ENCODE peak calls at places on chromosomes 7 and 10, in six cellular contexts. One of them, this sample, is unnamed.
A peak's percentile ranks its signal among the peaks of the same experiment; 100 is the strongest.

GRCh38 chr7:101527844-101528667 is 101.0 kb downstream of the MYL10 start:
- DNase-seq in prostate gland: peak; percentile 20
- DNase-seq in heart right ventricle: peak; percentile 21
- DNase-seq in bronchial epithelial cell: peak; percentile 31
- DNase-seq in GM13976: no peak
- DNase-seq in GM06990: no peak
- DNase-seq in this sample: no peak

GRCh38 chr10:45673074-45673628 is 579 bp upstream of the ZFAND4 start:
- DNase-seq in GM13976: no peak
- DNase-seq in prostate gland: no peak
- DNase-seq in bronchial epithelial cell: peak; percentile 10
- DNase-seq in GM06990: no peak
- DNase-seq in heart right ventricle: peak; percentile 23
- DNase-seq in this sample: no peak

GRCh38 chr10:124534231-124534798 is 72.7 kb downstream of the LHPP start:
- DNase-seq in GM13976: peak; percentile 64
- DNase-seq in bronchial epithelial cell: no peak
- DNase-seq in prostate gland: no peak
- DNase-seq in heart right ventricle: no peak
- DNase-seq in GM06990: peak; percentile 49
- DNase-seq in this sample: no peak

GRCh38 chr10:72087392-72087968 is 871 bp downstream of the SPOCK2 start:
- DNase-seq in GM13976: peak; percentile 66
- DNase-seq in GM06990: no peak
- DNase-seq in prostate gland: no peak
- DNase-seq in bronchial epithelial cell: no peak
- DNase-seq in heart right ventricle: no peak
- DNase-seq in this sample: no peak

GRCh38 chr7:35819310-35819709 is 18.5 kb downstream of the SEPTIN7 start:
- DNase-seq in heart right ventricle: no peak
- DNase-seq in bronchial epithelial cell: no peak
- DNase-seq in GM13976: no peak
- DNase-seq in GM06990: no peak
- DNase-seq in prostate gland: no peak
- DNase-seq in this sample: no peak

GRCh38 chr10:7908541-7909210 is 90.4 kb downstream of the TAF3 start:
- DNase-seq in GM06990: no peak
- DNase-seq in bronchial epithelial cell: no peak
- DNase-seq in GM13976: no peak
- DNase-seq in heart right ventricle: no peak
- DNase-seq in prostate gland: no peak
- DNase-seq in this sample: no peak

GRCh38 chr7:128211626-128212025 is 29.5 kb upstream of the LEP start:
- DNase-seq in bronchial epithelial cell: no peak
- DNase-seq in GM06990: no peak
- DNase-seq in prostate gland: no peak
- DNase-seq in GM13976: no peak
- DNase-seq in heart right ventricle: no peak
- DNase-seq in this sample: no peak

GRCh38 chr7:44969701-44970494 is 8.9 kb downstream of the MYO1G start:
- DNase-seq in GM13976: no peak
- DNase-seq in bronchial epithelial cell: no peak
- DNase-seq in heart right ventricle: no peak
- DNase-seq in prostate gland: no peak
- DNase-seq in GM06990: no peak
- DNase-seq in this sample: no peak

GRCh38 chr10:71454347-71454746 is 57.6 kb downstream of the CDH23 start:
- DNase-seq in GM06990: no peak
- DNase-seq in GM13976: no peak
- DNase-seq in heart right ventricle: no peak
- DNase-seq in bronchial epithelial cell: no peak
- DNase-seq in prostate gland: no peak
- DNase-seq in this sample: no peak

GRCh38 chr7:48025630-48026029 is 3.3 kb downstream of the SUN3 start:
- DNase-seq in GM13976: no peak
- DNase-seq in prostate gland: no peak
- DNase-seq in heart right ventricle: no peak
- DNase-seq in GM06990: no peak
- DNase-seq in bronchial epithelial cell: peak; percentile 74
- DNase-seq in this sample: no peak

GRCh38 chr10:19839552-19839951 is 23.3 kb downstream of the PLXDC2 start:
- DNase-seq in prostate gland: no peak
- DNase-seq in GM06990: no peak
- DNase-seq in heart right ventricle: no peak
- DNase-seq in GM13976: no peak
- DNase-seq in bronchial epithelial cell: no peak
- DNase-seq in this sample: no peak

GRCh38 chr10:6458814-6459213 is 121.3 kb downstream of the PRKCQ start:
- DNase-seq in GM13976: no peak
- DNase-seq in heart right ventricle: no peak
- DNase-seq in bronchial epithelial cell: no peak
- DNase-seq in GM06990: no peak
- DNase-seq in prostate gland: no peak
- DNase-seq in this sample: no peak

GRCh38 chr7:125927556-125927955 is 997.9 kb upstream of the POT1 start:
- DNase-seq in heart right ventricle: no peak
- DNase-seq in bronchial epithelial cell: no peak
- DNase-seq in prostate gland: no peak
- DNase-seq in GM13976: no peak
- DNase-seq in GM06990: no peak
- DNase-seq in this sample: no peak

GRCh38 chr10:33334839-33335549 is 527 bp upstream of the NRP1 start:
- DNase-seq in GM06990: peak; percentile 22
- DNase-seq in GM13976: peak; percentile 45
- DNase-seq in prostate gland: peak; percentile 70
- DNase-seq in heart right ventricle: peak; percentile 87
- DNase-seq in bronchial epithelial cell: peak; percentile 65
- DNase-seq in this sample: peak; percentile 67

GRCh38 chr7:371779-372545 is 82.0 kb downstream of the FOXL3 start:
- DNase-seq in bronchial epithelial cell: no peak
- DNase-seq in GM06990: no peak
- DNase-seq in heart right ventricle: no peak
- DNase-seq in prostate gland: no peak
- DNase-seq in GM13976: no peak
- DNase-seq in this sample: no peak

GRCh38 chr7:19899517-19899916 is 126.1 kb upstream of the TMEM196 start:
- DNase-seq in GM06990: no peak
- DNase-seq in prostate gland: no peak
- DNase-seq in heart right ventricle: no peak
- DNase-seq in bronchial epithelial cell: peak; percentile 17
- DNase-seq in GM13976: no peak
- DNase-seq in this sample: no peak

GRCh38 chr10:111199587-111199986 is 122.8 kb downstream of the ADRA2A start:
- DNase-seq in heart right ventricle: no peak
- DNase-seq in bronchial epithelial cell: no peak
- DNase-seq in prostate gland: no peak
- DNase-seq in GM13976: no peak
- DNase-seq in GM06990: no peak
- DNase-seq in this sample: no peak

GRCh38 chr7:76063525-76063924 is 15.6 kb downstream of the MDH2 start:
- DNase-seq in prostate gland: peak; percentile 57
- DNase-seq in GM06990: no peak
- DNase-seq in GM13976: no peak
- DNase-seq in bronchial epithelial cell: no peak
- DNase-seq in heart right ventricle: peak; percentile 46
- DNase-seq in this sample: no peak

GRCh38 chr10:97703398-97704067 is 10.0 kb upstream of the MARVELD1 start:
- DNase-seq in bronchial epithelial cell: no peak
- DNase-seq in GM06990: no peak
- DNase-seq in heart right ventricle: no peak
- DNase-seq in GM13976: no peak
- DNase-seq in prostate gland: no peak
- DNase-seq in this sample: no peak

GRCh38 chr7:9958461-9958860 is 1015.2 kb upstream of the PHF14 start:
- DNase-seq in bronchial epithelial cell: no peak
- DNase-seq in GM06990: no peak
- DNase-seq in GM13976: no peak
- DNase-seq in prostate gland: no peak
- DNase-seq in heart right ventricle: no peak
- DNase-seq in this sample: no peak

GRCh38 chr10:43420369-43421200 is 11.6 kb upstream of the HNRNPF start:
- DNase-seq in prostate gland: peak; percentile 68
- DNase-seq in GM06990: peak; percentile 90
- DNase-seq in bronchial epithelial cell: peak; percentile 64
- DNase-seq in heart right ventricle: peak; percentile 86
- DNase-seq in GM13976: peak; percentile 80
- DNase-seq in this sample: peak; percentile 65
- TF ChIP-seq CTCF in prostate gland: no peak
- TF ChIP-seq CTCF in GM06990: peak; percentile 25
- TF ChIP-seq CTCF in bronchial epithelial cell: no peak
- TF ChIP-seq CTCF in heart right ventricle: peak; percentile 20
- TF ChIP-seq CTCF in GM13976: peak; percentile 36
- TF ChIP-seq CTCF in this sample: peak; percentile 44

GRCh38 chr7:137625197-137625596 is 221.6 kb downstream of the DGKI start:
- DNase-seq in heart right ventricle: no peak
- DNase-seq in GM06990: no peak
- DNase-seq in bronchial epithelial cell: no peak
- DNase-seq in prostate gland: no peak
- DNase-seq in GM13976: no peak
- DNase-seq in this sample: no peak

GRCh38 chr7:137628211-137628610 is 218.6 kb downstream of the DGKI start:
- DNase-seq in bronchial epithelial cell: no peak
- DNase-seq in heart right ventricle: no peak
- DNase-seq in prostate gland: no peak
- DNase-seq in GM13976: no peak
- DNase-seq in GM06990: no peak
- DNase-seq in this sample: no peak

GRCh38 chr7:137626469-137627067 is 220.2 kb downstream of the DGKI start:
- DNase-seq in GM13976: peak; percentile 45
- DNase-seq in bronchial epithelial cell: peak; percentile 34
- DNase-seq in heart right ventricle: peak; percentile 36
- DNase-seq in GM06990: peak; percentile 26
- DNase-seq in prostate gland: no peak
- DNase-seq in this sample: peak; percentile 52
- TF ChIP-seq CTCF in GM13976: peak; percentile 60
- TF ChIP-seq CTCF in bronchial epithelial cell: peak; percentile 87
- TF ChIP-seq CTCF in heart right ventricle: peak; percentile 63
- TF ChIP-seq CTCF in GM06990: peak; percentile 83
- TF ChIP-seq CTCF in prostate gland: no peak
- TF ChIP-seq CTCF in this sample: peak; percentile 83

DNA sequence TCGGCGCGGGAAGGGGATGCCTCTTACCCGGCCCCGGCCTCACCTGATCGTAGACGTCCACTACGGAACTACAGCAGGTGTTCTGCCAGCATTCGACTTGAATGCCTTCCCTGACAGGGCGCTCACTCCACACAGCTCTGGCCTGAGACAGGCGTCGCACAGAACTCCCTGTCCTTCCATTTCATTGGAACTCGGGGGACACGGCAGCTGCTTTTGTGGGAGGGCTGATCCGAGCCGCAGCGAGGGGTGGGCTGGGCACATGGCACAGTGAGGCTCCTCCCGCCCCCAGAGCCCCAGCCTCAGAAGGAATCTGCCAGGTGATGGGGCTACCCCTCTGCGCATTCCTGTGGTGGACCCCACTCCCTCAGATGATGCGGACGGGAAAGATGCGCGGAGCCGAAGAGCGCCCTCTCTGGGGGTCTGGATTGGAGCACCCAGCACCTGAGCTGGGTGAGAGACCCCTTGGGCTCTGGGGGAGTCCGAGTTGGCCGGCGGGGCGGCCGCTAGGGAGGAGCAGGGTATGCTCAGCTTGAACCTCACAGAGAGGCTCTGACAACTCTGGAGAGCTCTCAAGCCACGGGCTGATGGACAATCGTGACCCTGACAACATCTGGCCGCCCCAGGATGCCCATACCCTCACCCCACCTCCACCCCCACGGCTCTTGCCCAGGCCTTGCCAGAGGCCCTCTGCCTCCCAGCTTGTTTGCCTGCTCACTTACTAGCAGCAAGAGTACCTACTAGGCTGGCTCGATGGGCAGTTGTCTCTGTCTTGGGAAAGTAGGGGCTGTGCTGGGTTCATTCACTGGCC is 36.6 kb downstream of the RASGEF1A start:
- DNase-seq in heart right ventricle: no peak
- DNase-seq in prostate gland: no peak
- DNase-seq in GM13976: no peak
- DNase-seq in bronchial epithelial cell: no peak
- DNase-seq in GM06990: no peak
- DNase-seq in this sample: peak; percentile 9
- TF ChIP-seq CTCF in heart right ventricle: no peak
- TF ChIP-seq CTCF in prostate gland: no peak
- TF ChIP-seq CTCF in GM13976: no peak
- TF ChIP-seq CTCF in bronchial epithelial cell: no peak
- TF ChIP-seq CTCF in GM06990: no peak
- TF ChIP-seq CTCF in this sample: peak; percentile 13

DNA sequence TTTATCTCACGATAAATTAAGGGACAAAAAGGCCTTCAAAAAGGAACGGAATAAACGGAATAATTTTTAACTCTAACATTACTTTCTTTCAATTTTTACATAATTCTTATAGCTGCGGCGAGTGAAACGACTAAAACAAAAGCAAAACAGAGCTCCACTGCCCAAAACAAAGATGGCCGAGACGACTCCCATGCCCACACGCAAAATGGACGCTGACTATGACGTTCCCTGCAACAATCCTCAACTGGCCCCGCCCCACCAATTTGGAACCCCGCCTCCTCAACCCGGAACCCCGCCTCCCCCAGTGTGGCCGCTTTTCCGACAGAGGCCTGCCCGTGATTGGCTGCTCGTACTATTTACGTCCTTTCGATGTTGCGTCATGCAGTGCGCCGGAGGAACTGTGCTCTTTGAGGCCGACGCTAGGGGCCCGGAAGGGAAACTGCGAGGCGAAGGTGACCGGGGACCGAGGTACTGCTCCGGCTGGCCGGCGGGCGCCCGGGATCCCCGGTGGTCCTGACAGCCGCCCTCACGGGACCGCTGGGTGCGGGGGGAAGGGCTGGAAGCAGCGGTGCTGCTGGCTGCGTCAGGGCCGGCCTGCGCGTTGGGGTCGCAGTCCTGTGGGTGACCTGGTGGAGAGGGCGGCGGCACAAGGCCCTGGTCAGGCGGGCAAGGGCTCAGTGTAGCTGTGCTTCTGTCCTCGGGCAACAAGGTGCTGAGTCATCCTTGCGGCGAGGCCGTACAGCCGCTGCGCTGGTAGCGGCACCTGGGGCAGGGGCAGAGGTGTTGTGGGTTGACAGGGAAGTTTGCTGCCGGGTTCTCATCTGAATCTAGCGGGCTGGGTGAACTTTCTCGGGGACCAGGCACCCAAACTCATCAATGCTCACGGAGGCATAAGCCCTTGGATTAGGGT is at the start of gene GHITM:
- DNase-seq in bronchial epithelial cell: peak; percentile 93
- DNase-seq in prostate gland: peak; percentile 99
- DNase-seq in GM13976: peak; percentile 94
- DNase-seq in heart right ventricle: peak; percentile 100
- DNase-seq in GM06990: peak; percentile 98
- DNase-seq in this sample: peak; percentile 98
- TF ChIP-seq CTCF in bronchial epithelial cell: peak; percentile 58
- TF ChIP-seq CTCF in prostate gland: no peak
- TF ChIP-seq CTCF in GM13976: no peak
- TF ChIP-seq CTCF in heart right ventricle: peak; percentile 40
- TF ChIP-seq CTCF in GM06990: no peak
- TF ChIP-seq CTCF in this sample: peak; percentile 57

DNA sequence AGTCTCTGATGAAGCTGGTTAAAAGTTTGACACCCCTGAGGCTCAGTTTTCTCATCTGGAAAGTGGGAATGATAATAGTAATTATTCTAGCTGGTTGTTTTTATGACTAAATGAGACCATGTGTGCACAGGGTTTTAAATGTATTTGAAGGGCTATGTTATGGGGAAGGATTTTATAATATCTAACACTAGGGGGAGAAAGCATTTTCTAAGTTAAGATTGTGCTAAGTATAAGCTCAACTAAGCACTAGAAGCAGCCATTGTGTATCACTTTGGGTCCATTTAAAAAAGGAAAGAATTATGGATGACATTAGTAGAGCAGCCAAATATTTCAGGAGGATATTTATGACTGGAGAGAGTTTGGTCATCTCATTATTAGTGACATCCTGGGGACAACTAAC is 49.5 kb upstream of the CREB5 start:
- DNase-seq in prostate gland: no peak
- DNase-seq in heart right ventricle: no peak
- DNase-seq in bronchial epithelial cell: peak; percentile 13
- DNase-seq in GM13976: no peak
- DNase-seq in GM06990: no peak
- DNase-seq in this sample: no peak
- TF ChIP-seq CTCF in prostate gland: no peak
- TF ChIP-seq CTCF in heart right ventricle: no peak
- TF ChIP-seq CTCF in bronchial epithelial cell: no peak
- TF ChIP-seq CTCF in GM13976: no peak
- TF ChIP-seq CTCF in GM06990: peak; percentile 25
- TF ChIP-seq CTCF in this sample: peak; percentile 10

This sample was measured in progenitor cell of endocrine pancreas.